ENCODE peak calls at places on chromosome 6, in seven cellular contexts. X, Q, D, S, R, U and Z are unnamed samples.

GRCh38 chr6:47678739-47679138 is 19.6 kb upstream of the ADGRF4 start:
- DNase-seq in Q (no peak), X (no peak), R (no peak), U (no peak), S (no peak), D (no peak), Z (no peak)

GRCh38 chr6:101294051-101294638 is 99.4 kb upstream of the GRIK2 start:
- DNase-seq in R (no peak), X (no peak), S (no peak), U (no peak), Q (no peak), D (no peak), Z (no peak)

GRCh38 chr6:443621-444175 is 52.1 kb downstream of the IRF4 start:
- DNase-seq in R (no peak), Q (no peak), X (no peak), S (no peak), D (no peak), U (no peak), Z (no peak)

GRCh38 chr6:112086744-112087135 is 542 bp downstream of the TUBE1 start:
- DNase-seq in D (peak), R (no peak), X (no peak), Q (peak), S (no peak), U (peak), Z (no peak)

GRCh38 chr6:87319271-87319987 is 3.0 kb upstream of the SMIM8 start:
- DNase-seq in X (no peak), Q (no peak), U (no peak), S (no peak), D (no peak), R (no peak), Z (no peak)

GRCh38 chr6:18342223-18342622 is 44.9 kb upstream of the RNF144B start:
- DNase-seq in R (no peak), D (no peak), U (no peak), X (no peak), S (no peak), Q (no peak), Z (no peak)

GRCh38 chr6:168047841-168048723 is 30.9 kb downstream of the FRMD1 start:
- DNase-seq in X (peak), Q (no peak), R (no peak), D (no peak), U (no peak), S (no peak), Z (no peak)

GRCh38 chr6:107866606-107867301 is 42.6 kb upstream of the SCML4 start:
- DNase-seq in R (no peak), D (peak), Q (peak), S (no peak), X (no peak), U (no peak), Z (no peak)

GRCh38 chr6:89289710-89290109 is 25.4 kb downstream of the GABRR2 start:
- DNase-seq in U (no peak), R (no peak), D (no peak), Q (no peak), S (no peak), X (no peak), Z (no peak)

GRCh38 chr6:73504160-73504559 is 16.7 kb downstream of the EEF1A1 start:
- DNase-seq in Q (no peak), X (no peak), D (no peak), U (no peak), S (no peak), R (no peak), Z (no peak)

GRCh38 chr6:79520534-79520933 is 16.7 kb downstream of the LCA5 start:
- DNase-seq in X (no peak), D (no peak), U (no peak), Q (no peak), S (no peak), R (no peak), Z (no peak)